ENCODE peak calls at places on chromosomes 6 and 20, in five cellular contexts. J, U, N, D and Q are unnamed samples.

GRCh38 chr6:138028893-138029292 is 78.3 kb downstream of the PERP start:
- DNase-seq in J (no peak), U (no peak), N (no peak), D (no peak), Q (no peak)

GRCh38 chr20:4835244-4836177 is 113.8 kb downstream of the PRND start:
- DNase-seq in J (no peak), U (no peak), N (peak), D (no peak), Q (no peak)

GRCh38 chr20:31606928-31607639 is 2.0 kb downstream of the ID1 start:
- DNase-seq in J (peak), U (no peak), N (peak), D (peak), Q (no peak)

GRCh38 chr6:34147906-34148701 is 2.2 kb upstream of the GRM4 start:
- DNase-seq in J (no peak), U (no peak), N (no peak), D (no peak), Q (no peak)

GRCh38 chr20:25033250-25033940 is 24.5 kb downstream of the ACSS1 start:
- DNase-seq in J (no peak), U (no peak), N (peak), D (no peak), Q (no peak)

GRCh38 chr6:166412156-166412910 is 29.6 kb upstream of the MPC1 start:
- DNase-seq in J (no peak), U (no peak), N (no peak), D (no peak), Q (no peak)

GRCh38 chr6:135322427-135323201 is 141.5 kb downstream of the MYB start:
- DNase-seq in J (no peak), U (no peak), N (no peak), D (no peak), Q (no peak)

GRCh38 chr6:168130683-168131371 is 51.8 kb upstream of the FRMD1 start:
- DNase-seq in J (no peak), U (no peak), N (no peak), D (no peak), Q (no peak)

GRCh38 chr20:49526568-49526967 is 41.4 kb downstream of the PTGIS start:
- DNase-seq in J (no peak), U (no peak), N (no peak), D (no peak), Q (no peak)

GRCh38 chr6:134080171-134080795 is 27.9 kb upstream of the SLC2A12 start:
- DNase-seq in J (peak), U (no peak), N (no peak), D (no peak), Q (no peak)

GRCh38 chr6:30885481-30885998 is 1.2 kb downstream of the DDR1 start:
- DNase-seq in J (peak), U (no peak), N (no peak), D (no peak), Q (no peak)